ENCODE peak calls at places on chromosomes 13 and 19, in eight cellular contexts. X, C, A, O, E, R, I and K are unnamed samples.

GRCh38 chr19:29013988-29014387 is 199.0 kb downstream of the UQCRFS1 start:
- DNase-seq in X (no peak), C (no peak), A (no peak), O (no peak), E (no peak), R (no peak), I (no peak), K (no peak)

GRCh38 chr13:21229241-21230024 is 53.0 kb downstream of the MRPL57 start:
- DNase-seq in X (no peak), C (no peak), A (no peak), O (no peak), E (no peak), R (no peak), I (no peak), K (no peak)

GRCh38 chr13:20383058-20383457 is 142.6 kb downstream of the CRYL1 start:
- DNase-seq in X (no peak), C (no peak), A (no peak), O (no peak), E (no peak), R (no peak), I (no peak), K (no peak)

GRCh38 chr19:29418106-29418684 is 107.6 kb upstream of the VSTM2B start:
- DNase-seq in X (no peak), C (no peak), A (no peak), O (no peak), E (no peak), R (no peak), I (no peak), K (no peak)

GRCh38 chr13:99220199-99220931 is 19.7 kb downstream of the UBAC2 start:
- DNase-seq in X (no peak), C (no peak), A (no peak), O (no peak), E (no peak), R (no peak), I (no peak), K (no peak)

GRCh38 chr19:55550321-55550650 is 4.9 kb upstream of the SBK3 start:
- DNase-seq in X (no peak), C (no peak), A (no peak), O (no peak), E (no peak), R (no peak), I (no peak), K (no peak)

GRCh38 chr19:14006766-14007562 is 844 bp upstream of the RFX1 start:
- DNase-seq in X (no peak), C (no peak), A (no peak), O (no peak), E (peak), R (peak), I (peak), K (peak)

GRCh38 chr19:6613711-6614110 is 22.8 kb upstream of the CD70 start:
- DNase-seq in X (peak), C (peak), A (peak), O (no peak), E (no peak), R (no peak), I (no peak), K (no peak)

GRCh38 chr19:651114-651818 is 11.6 kb downstream of the FGF22 start:
- DNase-seq in X (no peak), C (no peak), A (no peak), O (no peak), E (no peak), R (no peak), I (no peak), K (no peak)

GRCh38 chr19:34838248-34838647 is 65.2 kb upstream of the ZNF599 start:
- DNase-seq in X (no peak), C (peak), A (no peak), O (no peak), E (no peak), R (no peak), I (no peak), K (no peak)

GRCh38 chr19:5037936-5038335 is 69.0 kb downstream of the KDM4B start:
- DNase-seq in X (no peak), C (no peak), A (no peak), O (no peak), E (no peak), R (no peak), I (no peak), K (no peak)

GRCh38 chr13:107883561-107884175 is 331.7 kb downstream of the LIG4 start:
- DNase-seq in X (no peak), C (peak), A (no peak), O (no peak), E (no peak), R (no peak), I (no peak), K (no peak)

GRCh38 chr13:52615817-52616216 is 26.4 kb upstream of the HNRNPA1L2 start:
- DNase-seq in X (no peak), C (no peak), A (peak), O (no peak), E (no peak), R (no peak), I (no peak), K (no peak)

GRCh38 chr19:30228113-30228725 is 144.0 kb upstream of the ZNF536 start:
- DNase-seq in X (no peak), C (no peak), A (no peak), O (no peak), E (no peak), R (peak), I (no peak), K (peak)

GRCh38 chr13:40432018-40432978 is 234.1 kb downstream of the FOXO1 start:
- DNase-seq in X (no peak), C (no peak), A (peak), O (no peak), E (no peak), R (no peak), I (no peak), K (no peak)

GRCh38 chr19:7386308-7386707 is 37.6 kb downstream of the ARHGEF18 start:
- DNase-seq in X (no peak), C (peak), A (no peak), O (no peak), E (no peak), R (peak), I (no peak), K (no peak)

GRCh38 chr13:57352114-57352513 is 185.1 kb downstream of the PRR20E start:
- DNase-seq in X (no peak), C (no peak), A (no peak), O (no peak), E (no peak), R (no peak), I (no peak), K (no peak)

GRCh38 chr19:23507441-23507840 is 112.2 kb upstream of the ZNF91 start:
- DNase-seq in X (no peak), C (no peak), A (no peak), O (no peak), E (no peak), R (no peak), I (no peak), K (no peak)

GRCh38 chr13:50989476-50989875 is 79.9 kb downstream of the RNASEH2B start:
- DNase-seq in X (no peak), C (peak), A (no peak), O (peak), E (no peak), R (no peak), I (no peak), K (peak)

GRCh38 chr13:79989251-79989661 is 351.7 kb downstream of the SPRY2 start:
- DNase-seq in X (no peak), C (peak), A (no peak), O (no peak), E (no peak), R (no peak), I (no peak), K (no peak)

GRCh38 chr19:1911098-1911497 is 5.9 kb downstream of the ADAT3 start:
- DNase-seq in X (no peak), C (no peak), A (no peak), O (no peak), E (no peak), R (no peak), I (no peak), K (no peak)

GRCh38 chr13:63190742-63191141 is 1775.1 kb upstream of the PCDH20 start:
- DNase-seq in X (no peak), C (peak), A (no peak), O (no peak), E (no peak), R (no peak), I (no peak), K (no peak)

GRCh38 chr19:48635263-48635965 is 1.8 kb downstream of the DBP start:
- DNase-seq in X (no peak), C (peak), A (peak), O (peak), E (peak), R (peak), I (no peak), K (peak)

GRCh38 chr19:14366529-14366928 is 14.7 kb upstream of the ADGRE5 start:
- DNase-seq in X (no peak), C (peak), A (peak), O (peak), E (peak), R (peak), I (peak), K (peak)

GRCh38 chr19:29771708-29772415 is 39.9 kb upstream of the CCNE1 start:
- DNase-seq in X (peak), C (peak), A (no peak), O (no peak), E (peak), R (peak), I (no peak), K (peak)

GRCh38 chr19:14450168-14450874 is 17.2 kb downstream of the PKN1 start:
- DNase-seq in X (no peak), C (peak), A (peak), O (no peak), E (peak), R (no peak), I (no peak), K (peak)

GRCh38 chr19:38216785-38217746 is 7.0 kb downstream of the DPF1 start:
- DNase-seq in X (no peak), C (no peak), A (no peak), O (no peak), E (no peak), R (no peak), I (no peak), K (peak)

GRCh38 chr13:81031996-81032395 is 691.1 kb upstream of the SPRY2 start:
- DNase-seq in X (no peak), C (no peak), A (no peak), O (no peak), E (no peak), R (no peak), I (no peak), K (no peak)

GRCh38 chr19:12513531-12514061 is 29.0 kb upstream of the ZNF709 start:
- DNase-seq in X (no peak), C (no peak), A (no peak), O (no peak), E (peak), R (peak), I (no peak), K (no peak)

GRCh38 chr13:48593551-48593950 is 60.2 kb upstream of the CYSLTR2 start:
- DNase-seq in X (no peak), C (no peak), A (no peak), O (no peak), E (no peak), R (no peak), I (no peak), K (no peak)

GRCh38 chr19:10100163-10100785 is 2.2 kb downstream of the ANGPTL6 start:
- DNase-seq in X (no peak), C (no peak), A (no peak), O (no peak), E (no peak), R (no peak), I (no peak), K (no peak)

GRCh38 chr13:74068471-74068870 is 65.7 kb downstream of the KLF12 start:
- DNase-seq in X (no peak), C (no peak), A (no peak), O (no peak), E (no peak), R (no peak), I (no peak), K (no peak)

GRCh38 chr19:17005000-17005399 is 21.6 kb downstream of the CPAMD8 start:
- DNase-seq in X (no peak), C (no peak), A (no peak), O (no peak), E (no peak), R (no peak), I (no peak), K (no peak)
- TF ChIP-seq CTCF in X (no peak), C (peak), A (peak), O (no peak), E (no peak), R (no peak), I (no peak), K (no peak)

GRCh38 chr13:72536668-72537399 is 190.6 kb downstream of the MZT1 start:
- DNase-seq in X (no peak), C (no peak), A (no peak), O (no peak), E (no peak), R (no peak), I (no peak), K (no peak)
- TF ChIP-seq CTCF in X (no peak), C (no peak), A (no peak), O (no peak), E (no peak), R (no peak), I (no peak), K (no peak)

DNA sequence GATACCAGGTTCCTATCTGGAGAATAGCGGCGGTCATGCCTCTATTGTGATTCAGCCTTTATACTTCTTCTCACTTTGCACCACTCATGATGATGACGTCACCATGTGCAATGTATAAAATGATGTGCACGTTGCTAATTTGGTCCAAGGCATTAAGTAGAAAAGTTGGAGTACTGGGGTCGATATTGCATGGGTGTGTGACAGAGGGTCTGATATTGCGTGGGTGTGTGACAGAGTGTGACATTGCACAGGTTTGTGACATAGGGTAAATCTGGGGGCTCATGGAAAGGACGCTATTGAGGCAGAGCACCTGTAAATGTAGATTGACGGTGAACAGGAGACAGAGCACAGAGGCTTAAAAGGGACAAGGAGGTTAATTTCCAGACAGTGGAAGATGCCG is 4.5 kb upstream of the VN1R4 start:
- DNase-seq in X (no peak), C (no peak), A (no peak), O (no peak), E (no peak), R (no peak), I (no peak), K (no peak)
- TF ChIP-seq CTCF in X (no peak), C (no peak), A (no peak), O (no peak), E (no peak), R (no peak), I (no peak), K (no peak)

GRCh38 chr13:26601669-26602068 is 44.2 kb downstream of the WASF3 start:
- DNase-seq in X (no peak), C (peak), A (peak), O (no peak), E (no peak), R (no peak), I (no peak), K (no peak)
- TF ChIP-seq CTCF in X (peak), C (peak), A (no peak), O (no peak), E (no peak), R (peak), I (no peak), K (no peak)

GRCh38 chr19:57552432-57552831 is 7.2 kb downstream of the ZNF550 start:
- DNase-seq in X (no peak), C (no peak), A (no peak), O (no peak), E (no peak), R (no peak), I (no peak), K (no peak)
- TF ChIP-seq CTCF in X (no peak), C (peak), A (no peak), O (no peak), E (no peak), R (no peak), I (no peak), K (no peak)

GRCh38 chr19:50812474-50812873 is 11.1 kb downstream of the KLK1 start:
- DNase-seq in X (no peak), C (no peak), A (no peak), O (no peak), E (no peak), R (no peak), I (no peak), K (no peak)

GRCh38 chr19:50817941-50818858 is 5.4 kb downstream of the KLK1 start:
- DNase-seq in X (no peak), C (peak), A (peak), O (no peak), E (peak), R (peak), I (no peak), K (peak)

GRCh38 chr19:50818859-50819472 is 4.6 kb downstream of the KLK1 start:
- DNase-seq in X (no peak), C (no peak), A (peak), O (no peak), E (no peak), R (no peak), I (no peak), K (no peak)

GRCh38 chr19:50815443-50815842 is 8.1 kb downstream of the KLK1 start:
- DNase-seq in X (no peak), C (no peak), A (no peak), O (no peak), E (no peak), R (no peak), I (no peak), K (no peak)

GRCh38 chr19:50814883-50815282 is 8.7 kb downstream of the KLK1 start:
- DNase-seq in X (no peak), C (no peak), A (no peak), O (no peak), E (no peak), R (no peak), I (no peak), K (no peak)
- TF ChIP-seq CTCF in X (no peak), C (no peak), A (no peak), O (no peak), E (no peak), R (no peak), I (no peak), K (no peak)

GRCh38 chr13:110922506-110922905 is 7.6 kb upstream of the ANKRD10 start:
- DNase-seq in X (no peak), C (no peak), A (no peak), O (no peak), E (no peak), R (no peak), I (no peak), K (no peak)

GRCh38 chr13:110923086-110923485 is 8.2 kb upstream of the ANKRD10 start:
- DNase-seq in X (no peak), C (no peak), A (no peak), O (no peak), E (no peak), R (no peak), I (no peak), K (no peak)

GRCh38 chr13:110924639-110924934 is 9.7 kb upstream of the ANKRD10 start:
- DNase-seq in X (no peak), C (no peak), A (no peak), O (no peak), E (no peak), R (no peak), I (no peak), K (no peak)

GRCh38 chr13:110923777-110924638 is 9.1 kb upstream of the ANKRD10 start:
- DNase-seq in X (no peak), C (no peak), A (no peak), O (no peak), E (no peak), R (no peak), I (no peak), K (no peak)

GRCh38 chr13:110925023-110925608 is 10.2 kb upstream of the ANKRD10 start:
- DNase-seq in X (no peak), C (no peak), A (no peak), O (no peak), E (no peak), R (no peak), I (no peak), K (peak)
- TF ChIP-seq CTCF in X (no peak), C (peak), A (peak), O (no peak), E (peak), R (no peak), I (no peak), K (peak)